ENCODE peak calls at places on chromosomes 6 and 20, in eight cellular contexts. U, O, A, L, E, H, N and V are unnamed samples.

GRCh38 chr6:43809417-43810305 is 39.6 kb downstream of the VEGFA start:
- DNase-seq in U (no peak), O (peak; percentile 2), A (no peak), L (no peak), E (peak; percentile 67), H (no peak), N (no peak), V (no peak)

GRCh38 chr6:111162504-111162903 is 75.2 kb downstream of the SLC16A10 start:
- DNase-seq in U (no peak), O (no peak), A (no peak), L (no peak), E (no peak), H (no peak), N (no peak), V (no peak)

GRCh38 chr6:116111552-116112528 is 11.2 kb downstream of the NT5DC1 start:
- DNase-seq in U (peak; percentile 45), O (peak; percentile 46), A (peak; percentile 39), L (peak; percentile 49), E (no peak), H (no peak), N (no peak), V (no peak)

GRCh38 chr20:2237059-2237458 is 58.7 kb upstream of the TGM3 start:
- DNase-seq in U (no peak), O (no peak), A (peak; percentile 19), L (peak; percentile 34), E (peak; percentile 18), H (no peak), N (peak; percentile 14), V (peak; percentile 82)

GRCh38 chr20:24583169-24583792 is 113.9 kb downstream of the SYNDIG1 start:
- DNase-seq in U (no peak), O (no peak), A (no peak), L (no peak), E (no peak), H (no peak), N (no peak), V (no peak)

GRCh38 chr6:145189836-145190235 is 545.5 kb downstream of the EPM2A start:
- DNase-seq in U (no peak), O (no peak), A (no peak), L (no peak), E (no peak), H (no peak), N (no peak), V (no peak)

GRCh38 chr6:150068786-150069648 is at the start of gene ULBP3:
- DNase-seq in U (peak; percentile 91), O (peak; percentile 97), A (peak; percentile 91), L (peak; percentile 93), E (peak; percentile 94), H (peak; percentile 47), N (peak; percentile 89), V (peak; percentile 90)

GRCh38 chr6:150417899-150418824 is 49.4 kb downstream of the IYD start:
- DNase-seq in U (peak; percentile 21), O (peak; percentile 91), A (peak; percentile 29), L (peak; percentile 27), E (peak; percentile 29), H (peak; percentile 45), N (no peak), V (no peak)

GRCh38 chr6:1025821-1026220 is 286.1 kb upstream of the FOXQ1 start:
- DNase-seq in U (no peak), O (no peak), A (no peak), L (no peak), E (no peak), H (no peak), N (no peak), V (peak; percentile 21)

GRCh38 chr6:53811082-53811481 is 16.3 kb downstream of the LRRC1 start:
- DNase-seq in U (no peak), O (no peak), A (peak; percentile 66), L (peak; percentile 69), E (peak; percentile 58), H (no peak), N (no peak), V (no peak)

GRCh38 chr6:16239090-16239797 is 857 bp downstream of the GMPR start:
- DNase-seq in U (peak; percentile 66), O (peak; percentile 91), A (peak; percentile 72), L (peak; percentile 70), E (peak; percentile 72), H (no peak), N (peak; percentile 75), V (peak; percentile 82)

GRCh38 chr20:38883081-38883980 is 42.9 kb upstream of the FAM83D start:
- DNase-seq in U (peak; percentile 33), O (no peak), A (no peak), L (no peak), E (no peak), H (no peak), N (peak; percentile 28), V (no peak)

GRCh38 chr6:170535002-170535401 is 18.1 kb downstream of the PSMB1 start:
- DNase-seq in U (no peak), O (no peak), A (no peak), L (no peak), E (no peak), H (no peak), N (no peak), V (no peak)

GRCh38 chr20:47330933-47331708 is 25.4 kb downstream of the ZMYND8 start:
- DNase-seq in U (no peak), O (peak; percentile 87), A (no peak), L (peak; percentile 51), E (no peak), H (no peak), N (no peak), V (no peak)

GRCh38 chr20:23086931-23087411 is 847 bp upstream of the CD93 start:
- DNase-seq in U (no peak), O (peak; percentile 69), A (no peak), L (peak; percentile 22), E (no peak), H (no peak), N (peak; percentile 64), V (no peak)

GRCh38 chr6:37784585-37784967 is 35.0 kb upstream of the ZFAND3 start:
- DNase-seq in U (no peak), O (no peak), A (no peak), L (no peak), E (no peak), H (no peak), N (no peak), V (no peak)

GRCh38 chr6:87341899-87342298 is 2.7 kb upstream of the C6orf163 start:
- DNase-seq in U (no peak), O (no peak), A (no peak), L (no peak), E (no peak), H (no peak), N (no peak), V (no peak)

GRCh38 chr20:755931-756330 is 12.4 kb downstream of the SLC52A3 start:
- DNase-seq in U (no peak), O (no peak), A (no peak), L (no peak), E (no peak), H (no peak), N (no peak), V (no peak)

GRCh38 chr6:116969211-116969863 is 92.3 kb downstream of the RFX6 start:
- DNase-seq in U (peak; percentile 29), O (peak; percentile 50), A (peak; percentile 20), L (peak; percentile 14), E (peak; percentile 28), H (no peak), N (no peak), V (no peak)

GRCh38 chr6:32938494-32938893 is 2.3 kb downstream of the HLA-DMB start:
- DNase-seq in U (no peak), O (no peak), A (no peak), L (no peak), E (no peak), H (no peak), N (no peak), V (no peak)

GRCh38 chr6:129852257-129852858 is 8.8 kb downstream of the TMEM244 start:
- DNase-seq in U (no peak), O (peak; percentile 90), A (no peak), L (no peak), E (no peak), H (no peak), N (no peak), V (no peak)

DNA sequence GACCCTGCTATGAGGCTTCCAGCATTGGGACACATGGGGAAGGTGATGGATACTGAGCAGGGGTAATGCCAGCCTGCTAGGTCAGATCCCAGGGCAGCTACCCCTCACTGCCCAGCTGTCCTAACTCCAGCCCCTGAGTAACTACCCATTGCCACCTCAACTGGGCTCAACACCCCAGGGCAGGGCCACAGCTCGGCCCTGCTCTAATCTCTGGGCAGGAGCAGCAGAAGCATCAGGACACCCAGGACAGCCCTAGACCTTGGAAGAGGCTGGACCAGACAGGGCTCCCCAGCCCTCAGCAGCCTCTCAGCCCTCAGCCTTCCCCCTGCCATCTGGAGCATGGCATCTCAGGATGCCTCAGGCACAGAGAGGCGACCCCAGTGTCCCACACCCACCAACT is 67.4 kb upstream of the TOP1 start:
- DNase-seq in U (no peak), O (no peak), A (no peak), L (no peak), E (no peak), H (no peak), N (no peak), V (no peak)
- H3K4me3 ChIP-seq in U (no peak overlapping the region), O (no peak overlapping the region), A (no peak overlapping the region), L (no peak overlapping the region), E (no peak overlapping the region), H (no peak overlapping the region), N (no peak overlapping the region), V (no peak overlapping the region)

GRCh38 chr6:57313009-57313408 is 4.4 kb upstream of the PRIM2 start:
- DNase-seq in U (no peak), O (no peak), A (no peak), L (no peak), E (no peak), H (no peak), N (no peak), V (no peak)
- H3K27ac ChIP-seq in U (no peak overlapping the region), O (peak overlapping the region; percentile 79), A (no peak overlapping the region), L (peak overlapping the region; percentile 87), E (no peak overlapping the region), H (no peak overlapping the region), N (peak overlapping the region; percentile 48), V (peak overlapping the region; percentile 55)

DNA sequence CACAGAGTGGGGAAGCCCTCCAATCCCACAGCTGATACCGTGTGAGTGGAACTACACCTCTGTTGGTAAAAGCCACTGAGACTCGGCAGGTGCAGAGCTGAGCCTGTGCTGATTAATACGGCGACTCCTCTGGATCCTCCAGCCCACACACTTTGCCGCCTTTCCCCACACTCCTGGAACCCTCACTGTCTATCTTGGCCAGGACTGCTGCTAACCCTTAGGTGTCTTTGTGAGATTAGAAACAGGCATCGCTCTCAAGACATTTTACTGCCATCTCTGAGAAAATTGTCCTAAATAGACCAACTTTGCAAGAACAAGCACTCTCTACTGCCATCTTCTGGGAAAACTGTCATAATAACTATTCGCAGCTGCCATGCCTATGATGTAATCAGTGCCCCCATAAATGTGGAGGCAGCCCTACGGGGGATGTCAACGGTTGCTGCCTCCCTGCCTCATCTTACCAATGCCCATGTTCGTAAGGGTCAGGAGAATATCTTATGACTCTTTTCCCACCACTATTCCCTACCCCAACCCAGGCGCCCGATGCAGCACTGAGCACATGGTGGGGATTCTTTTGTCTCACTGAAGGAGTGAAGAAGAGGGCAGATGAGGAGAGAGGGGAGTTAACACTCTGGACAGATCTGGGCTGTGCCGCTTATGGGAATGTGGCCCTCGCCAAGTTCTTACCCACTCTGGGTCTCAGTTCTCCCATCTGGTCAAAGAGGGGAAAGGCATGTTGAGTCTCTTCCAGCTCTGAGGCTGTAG is 26.1 kb upstream of the KCNB1 start:
- DNase-seq in U (no peak), O (peak; percentile 44), A (no peak), L (no peak), E (no peak), H (peak; percentile 20), N (no peak), V (no peak)
- H3K27me3 ChIP-seq in U (no peaks in the 10 kb centered on the region), O (peaks cover 4% of the 10 kb centered on the region), A (no peaks in the 10 kb centered on the region), L (peaks cover 8% of the 10 kb centered on the region), E (no peaks in the 10 kb centered on the region), H (peaks cover 10% of the 10 kb centered on the region), N (peaks cover 7% of the 10 kb centered on the region), V (no peaks in the 10 kb centered on the region)

GRCh38 chr6:28353981-28354676 is 4.4 kb downstream of the ZKSCAN3 start:
- DNase-seq in U (no peak), O (peak; percentile 86), A (peak; percentile 74), L (peak; percentile 82), E (peak; percentile 71), H (no peak), N (peak; percentile 41), V (no peak)
- H3K4me3 ChIP-seq in U (no peak overlapping the region), O (no peak overlapping the region), A (no peak overlapping the region), L (no peak overlapping the region), E (no peak overlapping the region), H (no peak overlapping the region), N (peak overlapping the region; percentile 81), V (no peak overlapping the region)